ENCODE peak calls at places on chromosome 1, in seven cellular contexts. B, E, K, U, R, I and F are unnamed samples.

GRCh38 chr1:101081496-101082282 is 56.1 kb upstream of the DPH5 start:
- DNase-seq in B (no peak), E (no peak), K (peak), U (no peak), R (no peak), I (no peak), F (no peak)

GRCh38 chr1:35029756-35030155 is 2.0 kb downstream of the ZMYM6 start:
- DNase-seq in B (no peak), E (no peak), K (no peak), U (no peak), R (peak), I (no peak), F (no peak)

GRCh38 chr1:81848880-81849500 is 48.3 kb downstream of the ADGRL2 start:
- DNase-seq in B (no peak), E (no peak), K (no peak), U (no peak), R (no peak), I (no peak), F (no peak)

GRCh38 chr1:19476440-19477190 is 8.7 kb downstream of the CAPZB start:
- DNase-seq in B (no peak), E (no peak), K (no peak), U (no peak), R (peak), I (no peak), F (no peak)

GRCh38 chr1:155026154-155026553 is 7.4 kb downstream of the DCST2 start:
- DNase-seq in B (no peak), E (no peak), K (no peak), U (no peak), R (no peak), I (no peak), F (no peak)

GRCh38 chr1:117178756-117179155 is 32.0 kb downstream of the VTCN1 start:
- DNase-seq in B (no peak), E (no peak), K (no peak), U (no peak), R (no peak), I (no peak), F (no peak)

GRCh38 chr1:31387612-31388011 is 14.7 kb upstream of the FABP3 start:
- DNase-seq in B (no peak), E (no peak), K (no peak), U (no peak), R (no peak), I (no peak), F (no peak)

GRCh38 chr1:179082308-179083030 is 599 bp downstream of the TOR3A start:
- DNase-seq in B (peak), E (peak), K (peak), U (no peak), R (peak), I (no peak), F (peak)

GRCh38 chr1:23957096-23957495 is 2.5 kb upstream of the PNRC2 start:
- DNase-seq in B (no peak), E (no peak), K (no peak), U (no peak), R (no peak), I (no peak), F (no peak)

GRCh38 chr1:208951908-208952307 is 631.6 kb upstream of the CAMK1G start:
- DNase-seq in B (no peak), E (no peak), K (no peak), U (no peak), R (no peak), I (no peak), F (no peak)

GRCh38 chr1:58011978-58012377 is 534.5 kb downstream of the OMA1 start:
- DNase-seq in B (no peak), E (no peak), K (no peak), U (no peak), R (no peak), I (no peak), F (no peak)

GRCh38 chr1:119080586-119080985 is 59.9 kb downstream of the WARS2 start:
- DNase-seq in B (no peak), E (no peak), K (no peak), U (no peak), R (peak), I (no peak), F (peak)

GRCh38 chr1:204830671-204831585 is 39.7 kb upstream of the NFASC start:
- DNase-seq in B (no peak), E (no peak), K (no peak), U (no peak), R (no peak), I (no peak), F (no peak)
- H3K27ac ChIP-seq in B (no peak), E (no peak), K (no peak), U (no peak), R (no peak), I (peak), F (no peak)

GRCh38 chr1:26189751-26190275 is 589 bp upstream of the CATSPER4 start:
- DNase-seq in B (no peak), E (no peak), K (no peak), U (no peak), R (no peak), I (no peak), F (no peak)

GRCh38 chr1:26187882-26188281 is 2.5 kb upstream of the CATSPER4 start:
- DNase-seq in B (no peak), E (no peak), K (no peak), U (no peak), R (no peak), I (no peak), F (no peak)

GRCh38 chr1:26188477-26188876 is 1.9 kb upstream of the CATSPER4 start:
- DNase-seq in B (no peak), E (no peak), K (no peak), U (no peak), R (no peak), I (no peak), F (no peak)

GRCh38 chr1:26190373-26190987 is at the start of gene CATSPER4:
- DNase-seq in B (peak), E (no peak), K (no peak), U (no peak), R (peak), I (no peak), F (no peak)

DNA sequence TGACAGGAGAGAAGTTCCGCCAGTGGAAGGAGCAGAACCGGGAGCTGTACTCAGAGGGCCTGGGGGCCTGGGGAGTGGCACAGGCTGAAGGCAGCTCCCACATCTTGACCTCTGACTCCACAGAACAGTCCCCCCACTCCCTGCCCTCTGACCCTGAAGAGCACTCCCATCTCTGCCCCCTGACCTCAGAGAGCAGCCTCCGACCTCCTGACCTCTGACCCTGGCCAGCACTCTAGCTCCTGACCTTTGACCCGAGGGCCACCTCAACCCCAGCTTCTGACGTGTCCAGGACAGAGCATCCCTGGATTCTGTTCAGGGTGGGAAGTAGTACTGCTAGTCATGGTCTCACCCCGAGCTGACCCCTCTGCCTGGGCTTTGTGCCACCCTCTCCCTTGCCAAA is 1.1 kb upstream of the CATSPER4 start:
- DNase-seq in B (no peak), E (no peak), K (no peak), U (no peak), R (no peak), I (no peak), F (no peak)
- H3K27ac ChIP-seq in B (no peak), E (no peak), K (no peak), U (no peak), R (no peak), I (no peak), F (no peak)

DNA sequence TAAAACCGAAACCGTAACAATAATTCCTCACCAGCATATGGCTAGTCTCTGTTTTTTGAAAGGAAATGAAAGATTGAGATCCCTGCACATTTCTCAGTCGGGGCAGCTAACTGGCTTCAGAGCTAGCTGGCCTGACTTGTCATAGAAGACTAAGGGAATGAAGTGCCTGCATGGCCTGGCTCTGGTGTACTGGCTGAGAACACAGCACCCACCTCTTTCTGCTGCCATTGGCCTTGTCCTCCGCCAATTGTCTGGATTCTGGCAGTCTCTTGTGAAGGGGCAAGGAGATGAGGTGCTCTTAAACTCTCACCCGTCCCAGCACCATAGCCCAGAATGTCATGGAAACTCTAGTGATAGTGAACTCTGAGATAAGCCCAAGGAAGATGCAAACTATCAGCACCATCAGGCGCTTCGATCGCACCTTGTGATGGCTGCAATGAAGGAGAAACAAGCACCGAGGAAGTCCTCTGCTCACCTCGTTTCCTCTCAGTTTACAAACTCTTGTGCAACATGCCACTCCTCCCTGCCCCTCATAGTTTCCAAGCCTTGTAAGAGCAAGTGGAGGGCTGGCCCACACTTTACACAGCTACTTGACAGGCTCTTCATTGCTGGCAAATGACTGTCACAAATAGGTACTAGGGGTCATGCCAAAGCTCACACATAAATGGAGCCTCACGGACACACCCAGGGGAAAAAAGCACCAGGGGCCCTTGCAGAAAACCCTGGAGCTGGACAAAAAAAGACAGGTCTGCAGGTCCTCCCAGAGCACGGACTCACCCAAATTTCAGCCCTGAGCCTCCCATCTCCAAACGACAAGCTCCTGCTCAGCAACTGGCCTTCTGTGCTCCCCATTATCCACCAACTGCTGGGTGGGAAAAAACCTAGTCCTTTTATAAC is 16.4 kb downstream of the INPP5B start:
- DNase-seq in B (no peak), E (no peak), K (no peak), U (peak), R (peak), I (no peak), F (no peak)
- H3K27ac ChIP-seq in B (no peak), E (peak), K (peak), U (peak), R (peak), I (no peak), F (no peak)

GRCh38 chr1:223887724-223888428 is 42.1 kb upstream of the TP53BP2 start:
- DNase-seq in B (peak), E (no peak), K (no peak), U (peak), R (peak), I (no peak), F (peak)

GRCh38 chr1:223886516-223886921 is 40.8 kb upstream of the TP53BP2 start:
- DNase-seq in B (no peak), E (no peak), K (no peak), U (no peak), R (no peak), I (no peak), F (no peak)

GRCh38 chr1:223885614-223886013 is 39.9 kb upstream of the TP53BP2 start:
- DNase-seq in B (no peak), E (no peak), K (no peak), U (no peak), R (no peak), I (no peak), F (no peak)
- H3K27ac ChIP-seq in B (no peak), E (no peak), K (no peak), U (no peak), R (no peak), I (no peak), F (no peak)

GRCh38 chr1:236913371-236914037 is 90.7 kb downstream of the MT1HL1 start:
- DNase-seq in B (no peak), E (no peak), K (no peak), U (no peak), R (no peak), I (no peak), F (no peak)
- H3K27ac ChIP-seq in B (no peak), E (no peak), K (no peak), U (no peak), R (peak), I (no peak), F (no peak)

GRCh38 chr1:168473164-168473563 is 70.6 kb downstream of the XCL2 start:
- DNase-seq in B (no peak), E (no peak), K (no peak), U (no peak), R (no peak), I (no peak), F (no peak)

GRCh38 chr1:168469690-168470089 is 74.1 kb downstream of the XCL2 start:
- DNase-seq in B (peak), E (peak), K (no peak), U (peak), R (peak), I (no peak), F (peak)

GRCh38 chr1:168468822-168469221 is 75.0 kb downstream of the XCL2 start:
- DNase-seq in B (no peak), E (no peak), K (no peak), U (no peak), R (no peak), I (no peak), F (no peak)

GRCh38 chr1:168472244-168472643 is 71.6 kb downstream of the XCL2 start:
- DNase-seq in B (no peak), E (no peak), K (no peak), U (no peak), R (no peak), I (no peak), F (no peak)

DNA sequence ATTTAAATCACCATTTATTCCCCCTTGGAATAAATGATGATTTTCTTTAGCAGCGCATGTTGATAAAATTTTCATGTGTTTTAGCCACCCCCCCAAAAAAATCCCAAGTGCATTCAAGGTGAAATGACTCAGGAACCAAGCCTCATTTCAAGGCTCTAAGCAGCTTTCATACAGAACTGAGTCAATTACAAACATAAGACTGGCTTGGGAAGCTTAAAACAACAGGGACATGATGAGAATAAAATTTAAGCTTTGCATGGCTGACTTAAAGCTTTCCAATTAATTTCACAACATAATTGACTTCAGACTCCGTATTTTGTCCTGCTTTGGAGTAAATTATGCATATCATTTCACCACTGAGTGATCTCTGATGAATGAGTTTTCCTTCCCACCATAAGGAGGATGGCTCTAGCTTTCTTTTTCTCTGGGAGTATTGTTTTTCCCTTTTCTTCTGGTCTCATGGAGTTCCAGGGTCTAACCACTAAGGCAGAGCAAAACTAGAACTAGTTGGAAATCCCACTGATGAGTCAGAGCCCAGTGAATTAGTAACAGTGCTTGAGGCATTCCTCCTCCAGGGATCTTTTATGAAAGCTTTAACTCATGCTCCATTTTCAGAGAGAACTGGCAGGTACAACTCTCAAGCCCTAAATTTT is 72.8 kb downstream of the XCL2 start:
- DNase-seq in B (peak), E (no peak), K (no peak), U (no peak), R (peak), I (no peak), F (no peak)
- H3K27ac ChIP-seq in B (no peak), E (peak), K (no peak), U (peak), R (no peak), I (no peak), F (peak)

GRCh38 chr1:44327679-44328491 is 27.2 kb downstream of the ERI3 start:
- DNase-seq in B (peak), E (peak), K (no peak), U (peak), R (peak), I (no peak), F (peak)
- H3K27ac ChIP-seq in B (peak), E (no peak), K (no peak), U (no peak), R (peak), I (no peak), F (peak)